ENCODE peak calls at places on chromosomes 4 and X, in seven cellular contexts. I, K, U, T, Q, N and D are unnamed samples. For H3K4me1, the result is how much of the 10 kb centered on the place peaks cover.

GRCh38 chrX:12988797-12989196 is 13.9 kb downstream of the TMSB4X start:
- DNase-seq in I (no peak), K (no peak), U (no peak), T (no peak), Q (no peak), N (no peak), D (no peak)

GRCh38 chr4:8817813-8818062 is 53.9 kb downstream of the HMX1 start:
- DNase-seq in I (peak), K (no peak), U (peak), T (no peak), Q (peak), N (no peak), D (peak)

GRCh38 chrX:30822068-30822671 is 66.9 kb downstream of the TAB3 start:
- DNase-seq in I (no peak), K (no peak), U (no peak), T (no peak), Q (no peak), N (peak), D (no peak)

GRCh38 chr4:183249854-183250253 is 70.2 kb downstream of the CLDN22 start:
- DNase-seq in I (no peak), K (no peak), U (no peak), T (no peak), Q (no peak), N (no peak), D (no peak)

GRCh38 chrX:136714626-136715599 is 65.8 kb downstream of the ARHGEF6 start:
- DNase-seq in I (no peak), K (no peak), U (no peak), T (no peak), Q (no peak), N (peak), D (no peak)

GRCh38 chr4:89314291-89314690 is 6.7 kb upstream of the GPRIN3 start:
- DNase-seq in I (no peak), K (no peak), U (no peak), T (no peak), Q (no peak), N (no peak), D (no peak)

GRCh38 chrX:68719904-68720614 is 72.6 kb downstream of the STARD8 start:
- DNase-seq in I (no peak), K (no peak), U (no peak), T (no peak), Q (no peak), N (peak), D (no peak)

GRCh38 chr4:128163177-128164117 is 102.3 kb downstream of the LARP1B start:
- DNase-seq in I (no peak), K (no peak), U (no peak), T (no peak), Q (no peak), N (no peak), D (no peak)

GRCh38 chrX:40172980-40173661 is 75.4 kb upstream of the BCOR start:
- DNase-seq in I (no peak), K (no peak), U (no peak), T (no peak), Q (no peak), N (no peak), D (no peak)

GRCh38 chrX:10327651-10328050 is 170.9 kb downstream of the CLCN4 start:
- DNase-seq in I (no peak), K (no peak), U (no peak), T (no peak), Q (no peak), N (no peak), D (no peak)

GRCh38 chr4:99679204-99679603 is 21.6 kb upstream of the C4orf54 start:
- DNase-seq in I (no peak), K (peak), U (no peak), T (no peak), Q (no peak), N (no peak), D (peak)

GRCh38 chr4:30721353-30722091 is 1.4 kb downstream of the PCDH7 start:
- DNase-seq in I (no peak), K (peak), U (peak), T (peak), Q (peak), N (no peak), D (peak)

GRCh38 chr4:83723609-83724008 is 187.7 kb downstream of the GPAT3 start:
- DNase-seq in I (no peak), K (no peak), U (no peak), T (no peak), Q (no peak), N (no peak), D (no peak)

GRCh38 chrX:115679460-115679859 is 118.5 kb downstream of the PLS3 start:
- DNase-seq in I (no peak), K (no peak), U (no peak), T (no peak), Q (no peak), N (peak), D (no peak)

GRCh38 chr4:93384211-93384610 is 444.3 kb upstream of the ATOH1 start:
- DNase-seq in I (no peak), K (no peak), U (no peak), T (no peak), Q (no peak), N (no peak), D (no peak)

GRCh38 chrX:153306527-153307115 is 14.9 kb downstream of the PNMA6F start:
- DNase-seq in I (no peak), K (no peak), U (no peak), T (peak), Q (no peak), N (no peak), D (no peak)

GRCh38 chr4:73741140-73741749 is 876 bp downstream of the CXCL8 start:
- DNase-seq in I (no peak), K (no peak), U (no peak), T (no peak), Q (no peak), N (no peak), D (no peak)

GRCh38 chr4:109302366-109303140 is at the start of gene COL25A1:
- DNase-seq in I (peak), K (peak), U (peak), T (peak), Q (peak), N (no peak), D (peak)

GRCh38 chrX:2266445-2267349 is 234.1 kb downstream of the DHRSX start:
- DNase-seq in I (no peak), K (no peak), U (no peak), T (no peak), Q (no peak), N (no peak), D (no peak)

GRCh38 chr4:143262838-143263237 is 73.8 kb upstream of the GAB1 start:
- DNase-seq in I (no peak), K (no peak), U (no peak), T (no peak), Q (no peak), N (no peak), D (no peak)

GRCh38 chr4:77073106-77073858 is 2.5 kb downstream of the CCNI start:
- DNase-seq in I (no peak), K (no peak), U (no peak), T (no peak), Q (no peak), N (no peak), D (no peak)

GRCh38 chr4:66554844-66555243 is 884.6 kb upstream of the EPHA5 start:
- DNase-seq in I (no peak), K (no peak), U (no peak), T (no peak), Q (no peak), N (no peak), D (no peak)

GRCh38 chr4:94472056-94472826 is 20.5 kb downstream of the PDLIM5 start:
- DNase-seq in I (no peak), K (no peak), U (no peak), T (no peak), Q (no peak), N (no peak), D (no peak)

GRCh38 chr4:47209833-47210232 is 178.5 kb downstream of the GABRB1 start:
- DNase-seq in I (no peak), K (no peak), U (no peak), T (no peak), Q (no peak), N (no peak), D (no peak)

GRCh38 chrX:126170715-126171114 is 4.6 kb upstream of the DCAF12L2 start:
- DNase-seq in I (no peak), K (no peak), U (no peak), T (no peak), Q (no peak), N (no peak), D (no peak)

GRCh38 chrX:17588303-17588702 is 149.0 kb upstream of the SCML1 start:
- DNase-seq in I (no peak), K (no peak), U (no peak), T (no peak), Q (no peak), N (no peak), D (no peak)

GRCh38 chr4:120509719-120510118 is 412.8 kb downstream of the PRDM5 start:
- DNase-seq in I (no peak), K (peak), U (no peak), T (no peak), Q (no peak), N (no peak), D (no peak)

GRCh38 chr4:15024386-15024785 is 22.1 kb downstream of the CPEB2 start:
- DNase-seq in I (no peak), K (no peak), U (no peak), T (no peak), Q (no peak), N (no peak), D (no peak)

GRCh38 chr4:15025693-15026092 is 23.4 kb downstream of the CPEB2 start:
- DNase-seq in I (no peak), K (no peak), U (no peak), T (no peak), Q (no peak), N (no peak), D (no peak)

GRCh38 chr4:15031197-15031596 is 28.9 kb downstream of the CPEB2 start:
- DNase-seq in I (no peak), K (no peak), U (no peak), T (no peak), Q (no peak), N (no peak), D (no peak)

GRCh38 chr4:15031993-15032660 is 29.8 kb downstream of the CPEB2 start:
- DNase-seq in I (no peak), K (no peak), U (no peak), T (peak), Q (no peak), N (no peak), D (no peak)

GRCh38 chr4:15027921-15028435 is 25.7 kb downstream of the CPEB2 start:
- DNase-seq in I (no peak), K (no peak), U (no peak), T (no peak), Q (no peak), N (no peak), D (no peak)
- H3K4me1 ChIP-seq in I (under half), K (under half), U (under half), T (under half), Q (under half), N (under half), D (under half)

GRCh38 chrX:118508690-118509089 is 13.1 kb downstream of the DOCK11 start:
- DNase-seq in I (no peak), K (no peak), U (no peak), T (no peak), Q (no peak), N (no peak), D (no peak)
- H3K4me1 ChIP-seq in I (under half), K (under half), U (under half), T (under half), Q (under half), N (under half), D (under half)

GRCh38 chr4:87014284-87014782 is 79.5 kb downstream of the AFF1 start:
- DNase-seq in I (no peak), K (no peak), U (no peak), T (no peak), Q (no peak), N (no peak), D (no peak)
- H3K4me1 ChIP-seq in I (half or more), K (under half), U (half or more), T (under half), Q (half or more), N (under half), D (under half)

GRCh38 chr4:167779280-167779679 is 313.1 kb upstream of the ANXA10 start:
- DNase-seq in I (no peak), K (no peak), U (no peak), T (no peak), Q (no peak), N (no peak), D (no peak)

GRCh38 chr4:167779864-167780263 is 312.5 kb upstream of the ANXA10 start:
- DNase-seq in I (no peak), K (no peak), U (no peak), T (no peak), Q (no peak), N (no peak), D (no peak)

GRCh38 chr4:167775374-167775773 is 317.0 kb upstream of the ANXA10 start:
- DNase-seq in I (no peak), K (no peak), U (no peak), T (no peak), Q (no peak), N (no peak), D (no peak)

GRCh38 chr4:167774646-167775045 is 317.7 kb upstream of the ANXA10 start:
- DNase-seq in I (no peak), K (no peak), U (no peak), T (no peak), Q (no peak), N (no peak), D (no peak)
- H3K4me1 ChIP-seq in I (under half), K (under half), U (under half), T (under half), Q (under half), N (under half), D (under half)

GRCh38 chr4:57081651-57082349 is 28.4 kb downstream of the IGFBP7 start:
- DNase-seq in I (no peak), K (no peak), U (no peak), T (no peak), Q (no peak), N (no peak), D (no peak)
- H3K4me1 ChIP-seq in I (under half), K (under half), U (under half), T (under half), Q (under half), N (under half), D (half or more)

DNA sequence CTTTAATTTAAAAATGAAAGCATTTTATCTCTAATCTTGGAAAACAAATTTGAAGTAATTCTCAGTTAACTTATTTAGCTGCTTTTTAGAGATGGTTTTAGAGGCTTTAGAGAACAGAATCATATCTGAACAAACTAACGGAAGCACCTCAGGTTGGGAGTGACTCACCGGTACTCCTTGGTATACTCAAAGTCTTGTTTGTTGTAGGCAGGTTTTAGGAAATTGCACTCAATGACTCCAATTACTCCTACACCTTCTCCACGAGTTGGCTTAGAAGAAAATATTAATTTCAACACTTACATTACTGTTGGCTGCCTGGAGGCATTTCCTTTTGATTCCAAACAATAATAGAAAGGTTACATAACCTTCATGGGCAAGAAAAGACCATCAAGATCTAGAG is 23.6 kb downstream of the MORC4 start:
- DNase-seq in I (no peak), K (no peak), U (no peak), T (no peak), Q (no peak), N (no peak), D (no peak)
- H3K4me1 ChIP-seq in I (under half), K (under half), U (under half), T (under half), Q (under half), N (under half), D (under half)

GRCh38 chr4:2591189-2591588 is 54.7 kb downstream of the FAM193A start:
- DNase-seq in I (no peak), K (no peak), U (no peak), T (no peak), Q (no peak), N (no peak), D (no peak)
- H3K4me1 ChIP-seq in I (half or more), K (under half), U (half or more), T (under half), Q (half or more), N (half or more), D (under half)

DNA sequence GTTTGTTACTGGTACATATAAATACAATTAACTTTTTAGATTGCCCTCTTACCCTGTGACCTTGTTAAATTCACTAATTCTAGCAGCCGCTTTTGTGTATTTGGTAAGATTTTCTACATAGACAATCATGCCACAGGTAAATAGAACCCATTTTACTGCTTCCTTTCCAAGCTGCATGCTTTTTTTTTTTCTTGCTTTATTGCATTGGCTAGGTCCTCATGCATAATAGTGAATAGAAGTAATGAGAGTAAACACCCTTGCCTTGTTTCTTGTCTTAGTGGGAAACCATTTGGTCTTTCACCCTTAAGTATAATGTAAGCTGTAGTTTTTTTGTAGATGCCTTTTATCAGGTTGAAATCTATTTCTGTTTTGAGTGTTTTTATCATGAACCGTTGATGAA is 7.7 kb upstream of the TMEM271 start:
- DNase-seq in I (no peak), K (no peak), U (no peak), T (no peak), Q (no peak), N (no peak), D (no peak)
- H3K4me1 ChIP-seq in I (under half), K (under half), U (under half), T (under half), Q (under half), N (under half), D (under half)